ENCODE peak calls at places on chromosomes 11 and 22, in four cellular contexts. C is body of pancreas, A is OCI-LY7, O is pancreas. P is an unnamed sample. For H3K4me1, the result is how much of the 10 kb centered on the place peaks cover.

GRCh38 chr22:25109878-25110595 is 89.6 kb upstream of the CRYBB3 start:
- DNase-seq in C (peak), A (no peak), O (no peak), P (no peak)

GRCh38 chr22:19761500-19762314 is 1.1 kb downstream of the TBX1 start:
- DNase-seq in C (no peak), A (no peak), O (no peak), P (no peak)

GRCh38 chr11:130415719-130416536 is 12.5 kb downstream of the ADAMTS8 start:
- DNase-seq in C (no peak), A (no peak), O (no peak), P (peak)

GRCh38 chr11:17985517-17985916 is 27.3 kb downstream of the SERGEF start:
- DNase-seq in C (peak), A (no peak), O (peak), P (peak)

GRCh38 chr11:80393210-80393609 is 952.4 kb upstream of the TENM4 start:
- DNase-seq in C (no peak), A (no peak), O (no peak), P (no peak)

GRCh38 chr11:87097582-87097981 is 59.8 kb downstream of the TMEM135 start:
- DNase-seq in C (peak), A (peak), O (peak), P (peak)

GRCh38 chr11:68842427-68843051 is 823 bp upstream of the CPT1A start:
- DNase-seq in C (no peak), A (no peak), O (no peak), P (no peak)

GRCh38 chr22:20583471-20583922 is 76.1 kb downstream of the MED15 start:
- DNase-seq in C (peak), A (no peak), O (no peak), P (peak)

GRCh38 chr11:65493367-65494176 is 5.3 kb upstream of the MALAT1 start:
- DNase-seq in C (peak), A (no peak), O (peak), P (peak)

GRCh38 chr11:2742201-2742600 is 42.4 kb upstream of the KCNQ1OT1 start:
- DNase-seq in C (no peak), A (no peak), O (no peak), P (no peak)

GRCh38 chr11:60077216-60077817 is 11.1 kb upstream of the MS4A2 start:
- DNase-seq in C (no peak), A (no peak), O (no peak), P (no peak)

GRCh38 chr22:20128902-20129746 is 2.5 kb upstream of the ZDHHC8 start:
- DNase-seq in C (peak), A (peak), O (no peak), P (peak)

GRCh38 chr11:63404536-63404935 is 35.0 kb downstream of the SLC22A9 start:
- DNase-seq in C (peak), A (no peak), O (peak), P (no peak)

GRCh38 chr22:35352214-35353111 is 28.4 kb upstream of the HMOX1 start:
- DNase-seq in C (peak), A (peak), O (no peak), P (no peak)

GRCh38 chr22:24768537-24769374 is 5.8 kb downstream of the PIWIL3 start:
- DNase-seq in C (peak), A (peak), O (peak), P (peak)

GRCh38 chr22:41925783-41926460 is 684 bp downstream of the TNFRSF13C start:
- DNase-seq in C (peak), A (peak), O (peak), P (peak)

GRCh38 chr11:19474954-19475811 is 234.4 kb upstream of the E2F8 start:
- DNase-seq in C (no peak), A (no peak), O (no peak), P (peak)

GRCh38 chr11:63505857-63506528 is at the start of gene LGALS12:
- DNase-seq in C (no peak), A (no peak), O (no peak), P (no peak)

GRCh38 chr11:92880391-92880790 is 89.1 kb upstream of the MTNR1B start:
- DNase-seq in C (no peak), A (no peak), O (no peak), P (no peak)

GRCh38 chr11:27420217-27420616 is 52.4 kb downstream of the LGR4 start:
- DNase-seq in C (no peak), A (no peak), O (no peak), P (no peak)

GRCh38 chr22:49724030-49724892 is 103.4 kb downstream of the BRD1 start:
- DNase-seq in C (no peak), A (peak), O (no peak), P (no peak)

GRCh38 chr11:27464155-27464759 is 8.3 kb downstream of the LGR4 start:
- DNase-seq in C (peak), A (no peak), O (no peak), P (peak)

GRCh38 chr11:45089845-45090499 is 56.5 kb upstream of the PRDM11 start:
- DNase-seq in C (no peak), A (peak), O (no peak), P (no peak)

GRCh38 chr11:38791346-38791961 is 2193.4 kb upstream of the RAG2 start:
- DNase-seq in C (peak), A (peak), O (peak), P (no peak)

GRCh38 chr11:130478204-130478701 is 29.8 kb downstream of the ADAMTS15 start:
- DNase-seq in C (peak), A (no peak), O (peak), P (peak)

DNA sequence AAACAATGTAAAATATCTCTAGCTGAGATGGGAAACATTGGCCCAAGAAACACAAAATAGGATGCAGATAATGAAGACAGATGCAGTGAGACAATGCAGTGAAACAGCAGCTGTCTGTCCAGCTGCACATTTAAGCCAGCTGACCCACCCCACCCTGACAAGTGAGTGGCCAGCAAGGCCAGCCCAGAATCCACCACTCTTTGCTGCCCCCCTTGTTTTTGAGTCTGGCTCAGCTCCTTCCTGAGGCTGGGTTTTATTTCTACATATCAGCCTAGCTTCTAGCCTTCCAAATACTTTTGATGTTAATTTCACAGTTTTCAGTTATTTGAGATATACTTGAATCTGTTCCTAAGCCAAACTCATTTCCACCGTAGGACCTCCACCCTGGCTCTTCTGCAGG is 154.2 kb upstream of the POU2AF2 start:
- DNase-seq in C (no peak), A (no peak), O (no peak), P (no peak)
- TF ChIP-seq CTCF in C (no peak), A (no peak), O (no peak), P (no peak)

DNA sequence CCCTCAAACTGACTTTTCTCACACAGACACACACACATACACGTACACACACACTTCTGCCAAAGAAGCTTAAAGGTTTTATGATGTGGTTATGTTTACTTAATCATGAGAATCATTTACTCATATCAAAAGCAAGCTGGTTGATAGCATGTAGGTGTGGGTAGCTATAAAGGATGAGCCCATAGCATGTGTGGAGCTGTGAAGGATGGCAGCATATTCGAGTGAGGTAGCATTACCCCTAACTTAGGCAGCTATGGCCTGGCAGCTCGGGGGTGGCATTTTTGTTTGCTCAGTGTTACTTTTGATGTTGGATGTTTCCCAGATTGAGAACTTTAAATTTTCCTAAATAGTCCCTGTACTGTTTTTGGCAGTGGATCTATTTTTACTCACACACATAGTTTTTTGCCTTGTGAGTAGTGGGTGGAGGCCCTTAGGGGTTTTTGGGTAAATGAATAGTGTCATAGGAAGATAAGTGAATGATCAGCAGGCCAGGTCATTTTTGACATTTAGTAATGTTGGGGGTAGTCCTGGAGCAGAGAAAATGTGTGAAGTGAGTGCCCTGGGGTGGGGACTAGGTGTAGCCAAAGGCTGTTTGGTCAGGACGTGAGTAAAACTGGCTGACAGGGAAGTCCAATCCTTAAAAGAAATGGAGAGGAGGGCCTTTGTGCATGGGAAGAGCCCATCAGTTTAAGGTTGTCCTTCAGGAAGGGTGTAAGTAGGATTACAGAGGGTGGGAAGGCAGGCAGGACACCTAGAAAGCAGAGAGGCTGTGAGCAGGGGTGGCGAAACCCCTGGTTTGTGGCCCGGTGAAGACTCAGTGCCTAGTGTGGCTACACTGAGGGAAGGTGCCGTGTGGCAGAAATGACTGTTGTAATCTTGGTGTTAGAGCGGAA is 7.1 kb downstream of the YWHAH start:
- DNase-seq in C (no peak), A (no peak), O (no peak), P (no peak)
- H3K4me1 ChIP-seq in C (half or more), A (under half), O (under half), P (half or more)

DNA sequence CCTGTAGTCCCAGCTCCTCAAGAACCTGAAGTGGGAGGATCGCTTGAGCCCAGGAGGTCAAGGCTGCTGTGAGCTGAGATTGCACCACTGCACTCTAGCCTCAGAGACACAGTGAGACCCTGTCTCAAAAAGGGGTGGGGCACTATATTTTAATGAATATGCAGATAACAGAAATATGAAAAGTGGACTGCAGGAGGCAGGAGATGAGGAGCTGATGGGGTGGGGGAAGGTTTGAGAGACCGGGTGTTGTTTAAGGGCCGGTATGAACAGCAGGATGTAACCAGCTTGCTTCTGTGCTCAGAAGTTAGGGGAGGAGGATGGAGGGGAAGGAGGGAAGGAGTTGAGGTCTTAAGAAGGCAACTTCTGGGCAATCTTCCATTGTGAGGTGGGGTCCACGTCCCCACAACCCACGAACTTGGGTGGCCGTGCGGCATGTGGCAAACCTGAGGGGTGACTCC is 1.3 kb upstream of the B4GALNT4 start:
- DNase-seq in C (no peak), A (no peak), O (no peak), P (no peak)
- H3K4me3 ChIP-seq in C (no peak), A (no peak), O (no peak), P (no peak)

DNA sequence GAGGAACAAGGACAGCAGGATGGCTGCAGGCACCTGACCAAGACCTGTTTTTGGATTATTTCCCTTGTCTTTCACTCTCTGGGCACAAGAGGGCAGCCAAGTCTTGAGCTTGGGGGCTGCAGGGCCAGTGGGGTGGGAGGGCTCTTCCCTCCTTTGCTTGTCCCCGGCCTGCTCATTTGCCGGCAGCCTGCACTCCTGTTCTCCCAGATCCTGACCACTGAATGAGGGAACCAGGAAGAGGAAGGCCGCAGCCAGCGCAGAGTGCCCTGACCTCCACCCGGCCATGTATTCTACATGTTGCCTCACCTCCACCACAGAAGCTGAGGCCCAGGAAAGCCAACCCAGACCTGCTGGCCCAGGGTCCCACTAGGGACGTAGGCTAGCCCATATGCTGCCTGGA is 15.5 kb upstream of the NNMT start:
- DNase-seq in C (peak), A (peak), O (peak), P (peak)
- TF ChIP-seq CTCF in C (peak), A (peak), O (peak), P (peak)